ENCODE peak calls at places on chromosomes 11 and 22, in five cellular contexts. R is Calu3; H is 8988T; Y is central memory CD4-positive, alpha-beta T cell; S is LoVo. M is an unnamed sample.

GRCh38 chr11:66581261-66581660 is 11.6 kb downstream of the CCDC87 start:
- DNase-seq in R (no peak), H (no peak), Y (no peak), S (no peak), M (no peak)

GRCh38 chr11:65501530-65502273 is 2.9 kb downstream of the MALAT1 start:
- DNase-seq in R (no peak), H (no peak), Y (peak), S (peak), M (no peak)

GRCh38 chr11:13009921-13010736 is 1.0 kb downstream of the RASSF10 start:
- DNase-seq in R (peak), H (peak), Y (no peak), S (no peak), M (no peak)

GRCh38 chr11:66853242-66854229 is 3.3 kb upstream of the LRFN4 start:
- DNase-seq in R (no peak), H (peak), Y (no peak), S (no peak), M (no peak)

GRCh38 chr11:110296226-110297081 is at the start of gene RDX:
- DNase-seq in R (peak), H (peak), Y (peak), S (peak), M (no peak)

GRCh38 chr11:130218501-130218900 is 58.9 kb downstream of the ST14 start:
- DNase-seq in R (no peak), H (peak), Y (no peak), S (no peak), M (no peak)

GRCh38 chr22:32985899-32986772 is 72.0 kb downstream of the SYN3 start:
- DNase-seq in R (peak), H (no peak), Y (no peak), S (peak), M (peak)

GRCh38 chr11:93326681-93327080 is 3.9 kb upstream of the DEUP1 start:
- DNase-seq in R (no peak), H (no peak), Y (no peak), S (no peak), M (no peak)

GRCh38 chr11:19606856-19607655 is 105.6 kb upstream of the NAV2 start:
- DNase-seq in R (no peak), H (no peak), Y (no peak), S (no peak), M (peak)

GRCh38 chr11:99687320-99687719 is 666.6 kb downstream of the CNTN5 start:
- DNase-seq in R (no peak), H (no peak), Y (no peak), S (no peak), M (no peak)

GRCh38 chr11:6855971-6856542 is 6.8 kb upstream of the OR10A2 start:
- DNase-seq in R (peak), H (no peak), Y (no peak), S (peak), M (no peak)

GRCh38 chr11:11780843-11781242 is 60.9 kb upstream of the USP47 start:
- DNase-seq in R (no peak), H (no peak), Y (no peak), S (no peak), M (no peak)

GRCh38 chr11:121082219-121082618 is 18.8 kb upstream of the TECTA start:
- DNase-seq in R (no peak), H (no peak), Y (no peak), S (no peak), M (no peak)

GRCh38 chr22:20464096-20464614 is 26.5 kb upstream of the SCARF2 start:
- DNase-seq in R (no peak), H (no peak), Y (peak), S (no peak), M (peak)

GRCh38 chr11:65489706-65490310 is 9.0 kb upstream of the MALAT1 start:
- DNase-seq in R (no peak), H (no peak), Y (no peak), S (no peak), M (no peak)

GRCh38 chr11:29159552-29160465 is 857.0 kb downstream of the KCNA4 start:
- DNase-seq in R (peak), H (no peak), Y (no peak), S (peak), M (peak)

GRCh38 chr11:124454552-124454951 is 9.1 kb upstream of the OR8B8 start:
- DNase-seq in R (no peak), H (no peak), Y (no peak), S (no peak), M (peak)

GRCh38 chr11:3686751-3687150 is 15.6 kb upstream of the CHRNA10 start:
- DNase-seq in R (no peak), H (no peak), Y (no peak), S (no peak), M (no peak)

GRCh38 chr11:57324886-57325734 is at the start of gene TNKS1BP1:
- DNase-seq in R (peak), H (peak), Y (peak), S (peak), M (peak)

GRCh38 chr11:45212566-45213315 is 66.3 kb downstream of the PRDM11 start:
- DNase-seq in R (no peak), H (peak), Y (no peak), S (no peak), M (no peak)

GRCh38 chr11:15969281-15969680 is 387.1 kb downstream of the SOX6 start:
- DNase-seq in R (peak), H (no peak), Y (no peak), S (peak), M (no peak)

GRCh38 chr11:35347921-35348331 is 71.4 kb downstream of the SLC1A2 start:
- DNase-seq in R (no peak), H (no peak), Y (no peak), S (no peak), M (no peak)

GRCh38 chr11:65298655-65299179 is 15.9 kb upstream of the CDC42EP2 start:
- DNase-seq in R (no peak), H (no peak), Y (no peak), S (no peak), M (no peak)

GRCh38 chr11:47998733-47999359 is 18.5 kb downstream of the PTPRJ start:
- DNase-seq in R (no peak), H (no peak), Y (no peak), S (peak), M (no peak)

GRCh38 chr11:112651345-112651744 is 309.9 kb upstream of the NCAM1 start:
- DNase-seq in R (no peak), H (no peak), Y (no peak), S (no peak), M (no peak)

GRCh38 chr22:50318698-50319411 is 8.0 kb downstream of the DENND6B start:
- DNase-seq in R (no peak), H (peak), Y (no peak), S (no peak), M (no peak)

GRCh38 chr22:23787910-23788309 is 1.1 kb downstream of the SMARCB1 start:
- DNase-seq in R (no peak), H (no peak), Y (no peak), S (no peak), M (no peak)

GRCh38 chr11:95322546-95322945 is 91.5 kb upstream of the SESN3 start:
- DNase-seq in R (no peak), H (no peak), Y (no peak), S (no peak), M (no peak)

GRCh38 chr11:65613091-65613928 is 711 bp downstream of the MAP3K11 start:
- DNase-seq in R (peak), H (no peak), Y (no peak), S (no peak), M (no peak)

GRCh38 chr11:119964136-119965025 is 173.5 kb downstream of the TRIM29 start:
- DNase-seq in R (no peak), H (no peak), Y (no peak), S (no peak), M (no peak)

GRCh38 chr11:36013950-36014349 is 70.1 kb downstream of the LDLRAD3 start:
- DNase-seq in R (no peak), H (no peak), Y (no peak), S (no peak), M (no peak)

GRCh38 chr11:13955971-13956421 is 6.5 kb upstream of the SPON1 start:
- DNase-seq in R (peak), H (no peak), Y (peak), S (peak), M (peak)